ENCODE peak calls at places on chromosomes 6 and 20, in eight cellular contexts. T, I, S, A, O, H, K and W are unnamed samples.

GRCh38 chr20:11008444-11008843 is 334.6 kb upstream of the JAG1 start:
- DNase-seq in T (no peak), I (no peak), S (no peak), A (no peak), O (no peak), H (no peak), K (no peak), W (no peak)

GRCh38 chr6:168053086-168053956 is 25.7 kb downstream of the FRMD1 start:
- DNase-seq in T (no peak), I (no peak), S (no peak), A (no peak), O (no peak), H (no peak), K (no peak), W (no peak)

GRCh38 chr20:17644451-17644850 is 37.6 kb downstream of the RRBP1 start:
- DNase-seq in T (no peak), I (no peak), S (no peak), A (no peak), O (no peak), H (no peak), K (no peak), W (peak; percentile 67)

GRCh38 chr20:58340151-58340550 is 30.6 kb downstream of the RAB22A start:
- DNase-seq in T (no peak), I (no peak), S (no peak), A (no peak), O (no peak), H (no peak), K (no peak), W (no peak)

GRCh38 chr6:13846841-13847240 is 32.5 kb upstream of the MCUR1 start:
- DNase-seq in T (peak; percentile 86), I (no peak), S (no peak), A (no peak), O (no peak), H (no peak), K (no peak), W (no peak)

GRCh38 chr6:6758915-6759654 is 170.6 kb downstream of the LY86 start:
- DNase-seq in T (peak; percentile 82), I (no peak), S (peak; percentile 75), A (no peak), O (peak; percentile 84), H (peak; percentile 13), K (peak; percentile 31), W (no peak)

GRCh38 chr6:36676142-36677058 is 2.1 kb upstream of the CDKN1A start:
- DNase-seq in T (peak; percentile 53), I (no peak), S (no peak), A (no peak), O (no peak), H (no peak), K (no peak), W (no peak)

GRCh38 chr6:41427642-41428401 is 92.4 kb downstream of the NCR2 start:
- DNase-seq in T (peak; percentile 74), I (no peak), S (no peak), A (no peak), O (peak; percentile 25), H (peak; percentile 56), K (no peak), W (no peak)

GRCh38 chr6:148747493-148748160 is 797 bp downstream of the UST start:
- DNase-seq in T (peak; percentile 79), I (no peak), S (peak; percentile 46), A (no peak), O (peak; percentile 38), H (peak; percentile 67), K (no peak), W (peak; percentile 94)

GRCh38 chr20:37053230-37053950 is 42.4 kb downstream of the RBL1 start:
- DNase-seq in T (no peak), I (no peak), S (peak; percentile 7), A (no peak), O (peak; percentile 3), H (no peak), K (no peak), W (no peak)

GRCh38 chr20:11921326-11921725 is 3.6 kb downstream of the BTBD3 start:
- DNase-seq in T (no peak), I (no peak), S (no peak), A (no peak), O (no peak), H (no peak), K (no peak), W (no peak)

GRCh38 chr6:21847712-21848111 is 254.2 kb downstream of the SOX4 start:
- DNase-seq in T (no peak), I (no peak), S (no peak), A (no peak), O (no peak), H (no peak), K (no peak), W (no peak)

GRCh38 chr6:6007311-6008113 is 787 bp upstream of the NRN1 start:
- DNase-seq in T (peak; percentile 67), I (no peak), S (no peak), A (no peak), O (no peak), H (peak; percentile 41), K (no peak), W (no peak)

GRCh38 chr6:155351273-155352129 is 37.2 kb upstream of the TFB1M start:
- DNase-seq in T (no peak), I (no peak), S (no peak), A (no peak), O (no peak), H (no peak), K (no peak), W (no peak)

GRCh38 chr20:46636514-46636913 is 14.7 kb downstream of the SLC13A3 start:
- DNase-seq in T (no peak), I (no peak), S (no peak), A (no peak), O (no peak), H (no peak), K (no peak), W (no peak)

GRCh38 chr20:39294137-39294725 is 332.1 kb downstream of the DHX35 start:
- DNase-seq in T (peak; percentile 15), I (no peak), S (no peak), A (no peak), O (no peak), H (no peak), K (no peak), W (no peak)

GRCh38 chr6:107180114-107180513 is 64.8 kb upstream of the BEND3 start:
- DNase-seq in T (no peak), I (no peak), S (no peak), A (no peak), O (no peak), H (no peak), K (no peak), W (no peak)

GRCh38 chr6:92828786-92829185 is 590.6 kb downstream of the EPHA7 start:
- DNase-seq in T (no peak), I (no peak), S (no peak), A (no peak), O (no peak), H (no peak), K (no peak), W (no peak)

GRCh38 chr6:105981002-105981887 is 104.9 kb upstream of the PRDM1 start:
- DNase-seq in T (peak; percentile 57), I (no peak), S (no peak), A (no peak), O (no peak), H (peak; percentile 70), K (no peak), W (no peak)

GRCh38 chr6:125377621-125378020 is 75.9 kb upstream of the HDDC2 start:
- DNase-seq in T (no peak), I (no peak), S (peak; percentile 63), A (peak; percentile 74), O (peak; percentile 84), H (no peak), K (no peak), W (no peak)

GRCh38 chr6:138486249-138487121 is 12.8 kb downstream of the NHSL1 start:
- DNase-seq in T (no peak), I (no peak), S (peak; percentile 5), A (no peak), O (no peak), H (no peak), K (no peak), W (no peak)

GRCh38 chr6:105596284-105596755 is 193.4 kb upstream of the PREP start:
- DNase-seq in T (no peak), I (no peak), S (peak; percentile 97), A (peak; percentile 97), O (peak; percentile 81), H (no peak), K (no peak), W (no peak)